ENCODE peak calls at places on chromosomes 2 and 18, in seven cellular contexts. M is transverse colon, T is K562, F is endothelial cell of umbilical vein, X is sigmoid colon, E is GM12878, B is stomach. W is an unnamed sample.

GRCh38 chr2:98656800-98657199 is 48.4 kb downstream of the UNC50 start:
- DNase-seq in M (no peak), T (no peak), F (no peak), X (no peak), E (no peak), B (no peak), W (no peak)

GRCh38 chr18:32443356-32443755 is 27.3 kb downstream of the GAREM1 start:
- DNase-seq in M (no peak), T (no peak), F (no peak), X (no peak), E (no peak), B (no peak), W (no peak)

GRCh38 chr2:197248623-197249022 is 62.0 kb downstream of the ANKRD44 start:
- DNase-seq in M (peak; percentile 19), T (no peak), F (no peak), X (no peak), E (no peak), B (no peak), W (no peak)

GRCh38 chr2:3036432-3037125 is 341.0 kb downstream of the EIPR1 start:
- DNase-seq in M (no peak), T (no peak), F (no peak), X (no peak), E (no peak), B (no peak), W (no peak)

GRCh38 chr2:157874278-157874825 is 1.8 kb downstream of the ACVR1 start:
- DNase-seq in M (no peak), T (no peak), F (peak; percentile 35), X (no peak), E (no peak), B (no peak), W (no peak)

GRCh38 chr18:9516437-9517064 is 41.2 kb downstream of the RALBP1 start:
- DNase-seq in M (no peak), T (peak; percentile 47), F (peak; percentile 65), X (no peak), E (peak; percentile 17), B (no peak), W (no peak)

GRCh38 chr18:61825386-61825785 is 67.4 kb downstream of the RNF152 start:
- DNase-seq in M (no peak), T (no peak), F (no peak), X (no peak), E (no peak), B (no peak), W (no peak)

GRCh38 chr2:70248810-70249438 is 496 bp upstream of the TIA1 start:
- DNase-seq in M (peak; percentile 91), T (no peak), F (no peak), X (peak; percentile 95), E (no peak), B (peak; percentile 88), W (peak; percentile 93)

GRCh38 chr2:191835539-191836350 is 11.1 kb downstream of the CAVIN2 start:
- DNase-seq in M (no peak), T (peak; percentile 73), F (peak; percentile 28), X (no peak), E (no peak), B (no peak), W (no peak)

GRCh38 chr18:43570593-43570992 is 293.3 kb upstream of the SYT4 start:
- DNase-seq in M (no peak), T (no peak), F (no peak), X (no peak), E (no peak), B (no peak), W (no peak)
- TF ChIP-seq POLR2AphosphoS5 in M (no peak), T (no peak), F (no peak), X (no peak), E (no peak), B (no peak), W (no peak)

GRCh38 chr2:121536850-121537557 is 6.3 kb downstream of the RNU4ATAC start:
- DNase-seq in M (no peak), T (no peak), F (no peak), X (no peak), E (no peak), B (no peak), W (no peak)
- H3K4me1 ChIP-seq in M (peaks cover 16% of the 10 kb centered on the region), T (peaks cover 27% of the 10 kb centered on the region), F (peaks cover 6% of the 10 kb centered on the region), X (peaks cover 51% of the 10 kb centered on the region), E (peaks cover 18% of the 10 kb centered on the region), B (peaks cover 61% of the 10 kb centered on the region), W (no peaks in the 10 kb centered on the region)

GRCh38 chr2:78710632-78711375 is 314.7 kb upstream of the REG3G start:
- DNase-seq in M (no peak), T (no peak), F (no peak), X (no peak), E (no peak), B (no peak), W (no peak)
- TF ChIP-seq POLR2AphosphoS5 in M (no peak), T (no peak), F (no peak), X (no peak), E (no peak), B (no peak), W (no peak)

DNA sequence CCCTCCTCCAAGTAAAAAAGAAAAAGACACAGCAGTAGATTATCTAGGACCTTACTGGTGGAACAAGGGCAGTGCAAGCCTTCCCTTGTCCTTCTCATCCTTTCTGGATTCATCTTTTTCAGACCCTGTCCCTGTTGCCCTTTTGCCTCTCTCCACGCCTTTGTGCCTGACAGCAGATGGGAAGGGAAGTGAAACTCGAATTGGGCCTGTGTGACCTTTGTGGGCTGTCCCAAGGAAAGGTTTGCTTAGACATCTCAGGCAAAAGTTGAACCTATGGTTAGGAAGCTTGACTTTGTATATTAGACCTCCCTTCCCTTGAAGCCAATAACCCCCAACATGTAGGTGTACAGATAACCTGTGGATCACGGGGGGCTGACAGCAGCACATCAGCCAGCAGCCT is 185.3 kb downstream of the PRKCE start:
- DNase-seq in M (no peak), T (no peak), F (no peak), X (no peak), E (no peak), B (no peak), W (no peak)
- H3K4me1 ChIP-seq in M (peaks cover 5% of the 10 kb centered on the region), T (no peaks in the 10 kb centered on the region), F (no peaks in the 10 kb centered on the region), X (peaks cover 30% of the 10 kb centered on the region), E (peaks cover 81% of the 10 kb centered on the region), B (peaks cover 46% of the 10 kb centered on the region), W (no peaks in the 10 kb centered on the region)

GRCh38 chr2:47155091-47155876 is at the start of gene STPG4:
- DNase-seq in M (no peak), T (no peak), F (no peak), X (no peak), E (no peak), B (no peak), W (no peak)

GRCh38 chr2:47159627-47160026 is 4.5 kb upstream of the STPG4 start:
- DNase-seq in M (no peak), T (no peak), F (no peak), X (no peak), E (no peak), B (no peak), W (no peak)

GRCh38 chr2:47160207-47160606 is 5.1 kb upstream of the STPG4 start:
- DNase-seq in M (no peak), T (no peak), F (no peak), X (no peak), E (no peak), B (no peak), W (no peak)

GRCh38 chr2:47161475-47161874 is 6.4 kb upstream of the STPG4 start:
- DNase-seq in M (no peak), T (no peak), F (no peak), X (no peak), E (no peak), B (no peak), W (no peak)

GRCh38 chr2:47158576-47158975 is 3.5 kb upstream of the STPG4 start:
- DNase-seq in M (no peak), T (no peak), F (no peak), X (no peak), E (no peak), B (no peak), W (no peak)
- TF ChIP-seq POLR2AphosphoS5 in M (no peak), T (no peak), F (peak; percentile 7), X (no peak), E (no peak), B (no peak), W (no peak)

GRCh38 chr2:172249986-172250385 is 147.3 kb upstream of the DLX2 start:
- DNase-seq in M (no peak), T (no peak), F (peak; percentile 68), X (no peak), E (no peak), B (no peak), W (no peak)
- H3K4me1 ChIP-seq in M (no peaks in the 10 kb centered on the region), T (peaks cover 3% of the 10 kb centered on the region), F (peaks cover 74% of the 10 kb centered on the region), X (no peaks in the 10 kb centered on the region), E (no peaks in the 10 kb centered on the region), B (peaks cover 4% of the 10 kb centered on the region), W (no peaks in the 10 kb centered on the region)

GRCh38 chr2:181022652-181023051 is 42.2 kb downstream of the UBE2E3 start:
- DNase-seq in M (no peak), T (no peak), F (no peak), X (no peak), E (no peak), B (no peak), W (no peak)

GRCh38 chr2:181021199-181021789 is 40.9 kb downstream of the UBE2E3 start:
- DNase-seq in M (no peak), T (no peak), F (no peak), X (no peak), E (no peak), B (no peak), W (no peak)

DNA sequence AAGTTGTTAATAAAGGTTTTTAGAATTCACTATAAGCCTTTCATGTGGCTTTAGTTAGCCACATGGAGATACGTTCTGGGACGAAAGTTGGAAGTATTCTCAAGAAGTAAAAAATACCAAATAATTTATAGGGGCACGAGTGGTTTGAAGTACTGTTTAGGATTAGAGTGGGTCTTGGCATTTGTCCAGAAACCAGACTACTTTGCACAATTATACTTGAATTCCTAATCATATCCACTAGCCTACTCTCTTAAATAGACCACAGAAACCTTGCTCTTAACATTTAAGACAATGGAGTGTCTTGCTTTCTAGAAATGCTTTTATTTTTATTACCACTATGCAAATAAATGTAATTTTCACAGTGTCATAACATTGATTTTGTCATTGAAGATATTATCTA is 44.6 kb downstream of the UBE2E3 start:
- DNase-seq in M (no peak), T (no peak), F (no peak), X (no peak), E (no peak), B (no peak), W (no peak)
- TF ChIP-seq POLR2AphosphoS5 in M (no peak), T (no peak), F (no peak), X (no peak), E (no peak), B (no peak), W (no peak)

GRCh38 chr18:63317556-63317946 is 2.0 kb downstream of the BCL2 start:
- DNase-seq in M (no peak), T (no peak), F (no peak), X (no peak), E (no peak), B (no peak), W (no peak)
- H3K4me1 ChIP-seq in M (peaks cover 15% of the 10 kb centered on the region), T (peaks cover 17% of the 10 kb centered on the region), F (peaks cover 21% of the 10 kb centered on the region), X (peaks cover 44% of the 10 kb centered on the region), E (peaks cover 19% of the 10 kb centered on the region), B (peaks cover 75% of the 10 kb centered on the region), W (no peaks in the 10 kb centered on the region)

W was measured in breast epithelium.